ENCODE peak calls at places on chromosomes 2 and 18, in five cellular contexts. One of them, this sample, is unnamed.

GRCh38 chr2:172481507-172482262 is 54.3 kb downstream of the ITGA6 start:
- DNase-seq in RWPE1: no peak
- DNase-seq in Caco-2: no peak
- DNase-seq in mucosa of descending colon: no peak
- DNase-seq in cardiac muscle cell: peak
- DNase-seq in this sample: no peak

GRCh38 chr2:168607992-168608391 is 151.9 kb downstream of the CERS6 start:
- DNase-seq in mucosa of descending colon: no peak
- DNase-seq in Caco-2: no peak
- DNase-seq in cardiac muscle cell: no peak
- DNase-seq in RWPE1: peak
- DNase-seq in this sample: no peak

GRCh38 chr18:76443519-76444435 is 51.3 kb downstream of the ZNF516 start:
- DNase-seq in mucosa of descending colon: no peak
- DNase-seq in RWPE1: no peak
- DNase-seq in Caco-2: no peak
- DNase-seq in cardiac muscle cell: no peak
- DNase-seq in this sample: no peak

GRCh38 chr2:12231288-12231687 is 484.9 kb downstream of the LPIN1 start:
- DNase-seq in Caco-2: no peak
- DNase-seq in mucosa of descending colon: no peak
- DNase-seq in cardiac muscle cell: no peak
- DNase-seq in RWPE1: no peak
- DNase-seq in this sample: no peak

GRCh38 chr2:240869956-240870875 is 1.6 kb downstream of the AGXT start:
- DNase-seq in cardiac muscle cell: no peak
- DNase-seq in Caco-2: no peak
- DNase-seq in RWPE1: no peak
- DNase-seq in mucosa of descending colon: no peak
- DNase-seq in this sample: no peak

GRCh38 chr2:174965551-174965950 is 39.6 kb downstream of the CHN1 start:
- DNase-seq in mucosa of descending colon: no peak
- DNase-seq in Caco-2: no peak
- DNase-seq in cardiac muscle cell: no peak
- DNase-seq in RWPE1: no peak
- DNase-seq in this sample: no peak

GRCh38 chr2:221073650-221074049 is 498.5 kb downstream of the EPHA4 start:
- DNase-seq in cardiac muscle cell: no peak
- DNase-seq in mucosa of descending colon: no peak
- DNase-seq in RWPE1: no peak
- DNase-seq in Caco-2: no peak
- DNase-seq in this sample: no peak

GRCh38 chr2:65804777-65805176 is 372.4 kb upstream of the SPRED2 start:
- DNase-seq in mucosa of descending colon: no peak
- DNase-seq in RWPE1: no peak
- DNase-seq in Caco-2: no peak
- DNase-seq in cardiac muscle cell: no peak
- DNase-seq in this sample: no peak

GRCh38 chr18:36786686-36787085 is 42.1 kb downstream of the TPGS2 start:
- DNase-seq in Caco-2: peak
- DNase-seq in cardiac muscle cell: no peak
- DNase-seq in mucosa of descending colon: no peak
- DNase-seq in RWPE1: no peak
- DNase-seq in this sample: no peak

GRCh38 chr18:2256577-2256976 is 314.7 kb downstream of the METTL4 start:
- DNase-seq in cardiac muscle cell: no peak
- DNase-seq in mucosa of descending colon: no peak
- DNase-seq in Caco-2: no peak
- DNase-seq in RWPE1: no peak
- DNase-seq in this sample: no peak

DNA sequence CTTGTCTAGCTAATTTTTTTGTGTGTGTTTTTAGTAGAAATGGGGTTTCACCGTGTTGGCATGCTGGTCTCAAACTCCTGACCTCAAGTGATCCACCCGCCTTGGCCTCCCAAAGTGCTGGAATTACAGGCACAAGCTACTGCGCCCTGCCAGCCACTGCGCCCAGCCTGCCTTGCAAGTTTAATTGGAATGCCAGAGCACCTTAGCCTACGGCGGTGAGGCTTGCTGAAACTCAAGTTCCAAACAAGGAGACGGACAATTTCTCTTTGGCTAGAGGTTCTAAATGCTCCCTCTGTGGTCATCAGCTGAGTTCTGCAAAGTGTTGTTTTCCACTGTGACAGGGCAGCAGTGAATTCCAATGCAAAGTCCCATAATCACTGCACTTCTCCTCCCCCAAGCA is 583.4 kb downstream of the KCNJ3 start:
- DNase-seq in mucosa of descending colon: no peak
- DNase-seq in cardiac muscle cell: no peak
- DNase-seq in RWPE1: no peak
- DNase-seq in Caco-2: no peak
- DNase-seq in this sample: no peak
- TF ChIP-seq CTCF in mucosa of descending colon: no peak
- TF ChIP-seq CTCF in cardiac muscle cell: no peak
- TF ChIP-seq CTCF in RWPE1: no peak
- TF ChIP-seq CTCF in Caco-2: no peak
- TF ChIP-seq CTCF in this sample: no peak

GRCh38 chr2:219497495-219498279 is 1.0 kb upstream of the GMPPA start:
- DNase-seq in mucosa of descending colon: peak
- DNase-seq in Caco-2: peak
- DNase-seq in RWPE1: peak
- DNase-seq in cardiac muscle cell: peak
- DNase-seq in this sample: peak

GRCh38 chr2:219496781-219497494 is 1.8 kb upstream of the GMPPA start:
- DNase-seq in RWPE1: no peak
- DNase-seq in mucosa of descending colon: no peak
- DNase-seq in Caco-2: no peak
- DNase-seq in cardiac muscle cell: no peak
- DNase-seq in this sample: no peak

GRCh38 chr2:219496247-219496646 is 2.4 kb upstream of the GMPPA start:
- DNase-seq in RWPE1: no peak
- DNase-seq in Caco-2: no peak
- DNase-seq in mucosa of descending colon: no peak
- DNase-seq in cardiac muscle cell: no peak
- DNase-seq in this sample: no peak

GRCh38 chr2:219494952-219495530 is 3.6 kb upstream of the GMPPA start:
- DNase-seq in RWPE1: no peak
- DNase-seq in Caco-2: no peak
- DNase-seq in cardiac muscle cell: no peak
- DNase-seq in mucosa of descending colon: no peak
- DNase-seq in this sample: no peak

DNA sequence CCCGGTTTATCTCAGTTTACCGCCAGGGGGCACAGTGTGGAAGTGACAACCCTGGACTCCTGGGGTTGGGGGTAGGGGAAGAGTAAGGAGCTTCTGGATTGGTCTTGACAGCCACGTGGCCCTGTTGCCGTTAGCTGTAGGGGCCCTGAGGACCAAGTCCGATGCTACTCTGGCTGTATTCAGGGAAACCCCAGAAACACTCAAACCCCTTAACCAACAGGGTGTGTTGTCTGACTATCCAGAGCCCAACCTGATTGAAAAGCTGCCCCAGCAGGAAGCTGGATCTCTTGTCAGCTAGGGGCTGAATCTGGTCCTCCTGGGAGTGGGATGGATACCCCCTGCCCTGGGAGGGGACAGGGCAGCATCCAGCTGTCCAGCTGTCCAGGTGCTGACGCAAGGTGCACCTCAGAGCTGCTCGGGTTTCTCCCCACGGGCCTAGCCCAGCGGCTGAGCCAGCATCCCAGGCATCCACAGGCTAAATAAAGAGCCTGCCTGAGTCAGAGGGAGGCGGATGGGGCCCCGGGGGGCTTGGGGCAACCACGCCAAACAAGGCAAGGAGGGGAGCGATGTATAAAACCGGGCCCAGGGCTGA is 3.1 kb upstream of the GMPPA start:
- DNase-seq in RWPE1: peak
- DNase-seq in cardiac muscle cell: peak
- DNase-seq in Caco-2: peak
- DNase-seq in mucosa of descending colon: no peak
- DNase-seq in this sample: peak
- TF ChIP-seq CTCF in RWPE1: peak
- TF ChIP-seq CTCF in cardiac muscle cell: peak
- TF ChIP-seq CTCF in Caco-2: peak
- TF ChIP-seq CTCF in mucosa of descending colon: peak
- TF ChIP-seq CTCF in this sample: no peak

GRCh38 chr2:226970362-226970761 is 134.5 kb downstream of the RHBDD1 start:
- DNase-seq in RWPE1: no peak
- DNase-seq in cardiac muscle cell: no peak
- DNase-seq in mucosa of descending colon: no peak
- DNase-seq in Caco-2: no peak
- DNase-seq in this sample: no peak
- TF ChIP-seq CTCF in RWPE1: no peak
- TF ChIP-seq CTCF in cardiac muscle cell: no peak
- TF ChIP-seq CTCF in mucosa of descending colon: no peak
- TF ChIP-seq CTCF in Caco-2: no peak
- TF ChIP-seq CTCF in this sample: no peak

GRCh38 chr2:33671198-33671597 is 72.1 kb upstream of the FAM98A start:
- DNase-seq in Caco-2: no peak
- DNase-seq in RWPE1: no peak
- DNase-seq in cardiac muscle cell: no peak
- DNase-seq in mucosa of descending colon: no peak
- DNase-seq in this sample: no peak

GRCh38 chr2:33670392-33670937 is 71.4 kb upstream of the FAM98A start:
- DNase-seq in Caco-2: peak
- DNase-seq in cardiac muscle cell: no peak
- DNase-seq in mucosa of descending colon: no peak
- DNase-seq in RWPE1: no peak
- DNase-seq in this sample: no peak

GRCh38 chr2:33672896-33673295 is 73.8 kb upstream of the FAM98A start:
- DNase-seq in Caco-2: no peak
- DNase-seq in RWPE1: no peak
- DNase-seq in mucosa of descending colon: no peak
- DNase-seq in cardiac muscle cell: no peak
- DNase-seq in this sample: no peak

GRCh38 chr2:33672389-33672788 is 73.3 kb upstream of the FAM98A start:
- DNase-seq in cardiac muscle cell: no peak
- DNase-seq in mucosa of descending colon: no peak
- DNase-seq in RWPE1: no peak
- DNase-seq in Caco-2: no peak
- DNase-seq in this sample: no peak

DNA sequence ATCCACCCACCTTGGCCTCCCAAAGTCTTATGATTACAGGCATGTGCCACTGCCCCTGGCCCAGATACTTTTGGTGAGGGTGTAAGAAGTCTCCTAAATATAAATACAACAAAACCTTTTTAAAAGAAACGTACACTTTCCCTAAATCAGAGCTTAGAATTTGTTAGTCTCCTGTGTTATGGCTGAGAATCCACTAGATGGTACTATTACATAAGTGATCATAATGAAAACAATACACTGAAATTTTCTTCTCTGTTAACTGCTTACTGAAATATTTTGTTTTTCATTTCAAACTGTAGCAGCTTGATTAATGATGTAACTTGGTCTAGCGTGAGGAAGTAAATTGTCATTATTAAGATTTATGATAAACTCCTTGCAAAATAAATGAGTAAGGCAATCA is 74.8 kb upstream of the FAM98A start:
- DNase-seq in RWPE1: peak
- DNase-seq in mucosa of descending colon: no peak
- DNase-seq in cardiac muscle cell: no peak
- DNase-seq in Caco-2: no peak
- DNase-seq in this sample: no peak
- TF ChIP-seq CTCF in RWPE1: peak
- TF ChIP-seq CTCF in mucosa of descending colon: no peak
- TF ChIP-seq CTCF in cardiac muscle cell: no peak
- TF ChIP-seq CTCF in Caco-2: no peak
- TF ChIP-seq CTCF in this sample: peak

This sample was measured in nephron progenitor cell.